ENCODE peak calls at places on chromosomes 5 and 9, in six cellular contexts. A, U, G, K, N and E are unnamed samples.

GRCh38 chr5:112854651-112855050 is 6.4 kb upstream of the SRP19 start:
- DNase-seq in K (no peak), G (no peak), U (no peak), A (no peak), N (no peak), E (no peak)

GRCh38 chr5:148033138-148033537 is 30.6 kb upstream of the SPINK5 start:
- DNase-seq in U (no peak), N (no peak), K (no peak), A (no peak), G (no peak), E (no peak)

GRCh38 chr5:45109636-45110035 is 300.9 kb downstream of the MRPS30 start:
- DNase-seq in N (no peak), U (no peak), G (peak; percentile 8), K (no peak), A (no peak), E (no peak)

GRCh38 chr9:36018755-36019720 is 17.7 kb upstream of the RECK start:
- DNase-seq in A (no peak), N (no peak), K (no peak), U (no peak), G (no peak), E (no peak)

GRCh38 chr9:125591888-125592287 is 115.1 kb downstream of the MAPKAP1 start:
- DNase-seq in U (no peak), K (no peak), A (no peak), N (no peak), G (no peak), E (no peak)

GRCh38 chr5:61617995-61618525 is 286.0 kb downstream of the ZSWIM6 start:
- DNase-seq in K (no peak), A (no peak), N (no peak), G (no peak), U (no peak), E (no peak)

GRCh38 chr9:134575103-134575816 is 66.3 kb upstream of the COL5A1 start:
- DNase-seq in G (no peak), U (no peak), N (no peak), K (no peak), A (no peak), E (no peak)

GRCh38 chr9:97615439-97616072 is 17.6 kb downstream of the TSTD2 start:
- DNase-seq in G (peak; percentile 71), K (no peak), N (peak; percentile 39), U (peak; percentile 21), A (peak; percentile 63), E (peak; percentile 63)

GRCh38 chr9:36319183-36319582 is 60.9 kb upstream of the GNE start:
- DNase-seq in G (no peak), A (no peak), K (no peak), N (no peak), U (no peak), E (no peak)

GRCh38 chr5:91384671-91385430 is 1.7 kb upstream of the ARRDC3 start:
- DNase-seq in N (no peak), G (peak; percentile 70), A (peak; percentile 90), K (no peak), U (peak; percentile 95), E (peak; percentile 85)

GRCh38 chr9:96062854-96063253 is 187.4 kb downstream of the ERCC6L2 start:
- DNase-seq in U (no peak), N (no peak), K (no peak), G (no peak), A (no peak), E (no peak)

GRCh38 chr9:125820100-125820804 is 73.1 kb downstream of the PBX3 start:
- DNase-seq in A (no peak), U (no peak), K (no peak), G (no peak), N (no peak), E (no peak)

GRCh38 chr5:61293051-61293450 is 39.0 kb upstream of the ZSWIM6 start:
- DNase-seq in G (no peak), K (no peak), N (no peak), A (no peak), U (no peak), E (no peak)